ENCODE peak calls at places on chromosomes 6 and 20, in eight cellular contexts. One of them, this sample, is unnamed.

GRCh38 chr6:35461270-35461669 is 6.9 kb upstream of the RPL10A start:
- DNase-seq in H9: no peak
- DNase-seq in activated T-cell treated with anti-CD3 and anti-CD28 coated beads for 4 hours: no peak
- DNase-seq in amniotic stem cell: no peak
- DNase-seq in SK-MEL-5: no peak
- DNase-seq in hypothalamus: no peak
- DNase-seq in NCI-H1105: no peak
- DNase-seq in A549: no peak
- DNase-seq in this sample: no peak

GRCh38 chr20:61941721-61942405 is 123.8 kb downstream of the TAF4 start:
- DNase-seq in H9: no peak
- DNase-seq in activated T-cell treated with anti-CD3 and anti-CD28 coated beads for 4 hours: no peak
- DNase-seq in amniotic stem cell: no peak
- DNase-seq in SK-MEL-5: no peak
- DNase-seq in hypothalamus: no peak
- DNase-seq in NCI-H1105: no peak
- DNase-seq in A549: no peak
- DNase-seq in this sample: peak; percentile 30

GRCh38 chr20:61746147-61746646 is 319.5 kb downstream of the TAF4 start:
- DNase-seq in H9: no peak
- DNase-seq in activated T-cell treated with anti-CD3 and anti-CD28 coated beads for 4 hours: no peak
- DNase-seq in amniotic stem cell: no peak
- DNase-seq in SK-MEL-5: no peak
- DNase-seq in hypothalamus: no peak
- DNase-seq in NCI-H1105: no peak
- DNase-seq in A549: no peak
- DNase-seq in this sample: peak; percentile 24

GRCh38 chr6:36855750-36856149 is 16.5 kb upstream of the CPNE5 start:
- DNase-seq in H9: peak; percentile 12
- DNase-seq in activated T-cell treated with anti-CD3 and anti-CD28 coated beads for 4 hours: no peak
- DNase-seq in amniotic stem cell: no peak
- DNase-seq in SK-MEL-5: no peak
- DNase-seq in hypothalamus: no peak
- DNase-seq in NCI-H1105: no peak
- DNase-seq in A549: no peak
- DNase-seq in this sample: no peak

GRCh38 chr6:37711331-37711924 is 13.7 kb upstream of the MDGA1 start:
- DNase-seq in H9: no peak
- DNase-seq in activated T-cell treated with anti-CD3 and anti-CD28 coated beads for 4 hours: no peak
- DNase-seq in amniotic stem cell: no peak
- DNase-seq in SK-MEL-5: no peak
- DNase-seq in hypothalamus: no peak
- DNase-seq in NCI-H1105: no peak
- DNase-seq in A549: no peak
- DNase-seq in this sample: no peak

GRCh38 chr20:2799688-2800589 is 488 bp downstream of the CPXM1 start:
- DNase-seq in H9: peak; percentile 49
- DNase-seq in activated T-cell treated with anti-CD3 and anti-CD28 coated beads for 4 hours: no peak
- DNase-seq in amniotic stem cell: no peak
- DNase-seq in SK-MEL-5: no peak
- DNase-seq in hypothalamus: no peak
- DNase-seq in NCI-H1105: no peak
- DNase-seq in A549: no peak
- DNase-seq in this sample: no peak

GRCh38 chr6:126217497-126217896 is 122.4 kb upstream of the CENPW start:
- DNase-seq in H9: no peak
- DNase-seq in activated T-cell treated with anti-CD3 and anti-CD28 coated beads for 4 hours: no peak
- DNase-seq in amniotic stem cell: no peak
- DNase-seq in SK-MEL-5: no peak
- DNase-seq in hypothalamus: no peak
- DNase-seq in NCI-H1105: no peak
- DNase-seq in A549: no peak
- DNase-seq in this sample: no peak

GRCh38 chr20:5135363-5136012 is 8.7 kb downstream of the CDS2 start:
- DNase-seq in H9: no peak
- DNase-seq in activated T-cell treated with anti-CD3 and anti-CD28 coated beads for 4 hours: no peak
- DNase-seq in amniotic stem cell: no peak
- DNase-seq in SK-MEL-5: peak; percentile 41
- DNase-seq in hypothalamus: no peak
- DNase-seq in NCI-H1105: no peak
- DNase-seq in A549: no peak
- DNase-seq in this sample: no peak

GRCh38 chr20:13784893-13785715 is at the start of the genes ESF1 and NDUFAF5:
- DNase-seq in H9: peak; percentile 96
- DNase-seq in activated T-cell treated with anti-CD3 and anti-CD28 coated beads for 4 hours: peak; percentile 89
- DNase-seq in amniotic stem cell: peak; percentile 95
- DNase-seq in SK-MEL-5: peak; percentile 99
- DNase-seq in hypothalamus: peak; percentile 86
- DNase-seq in NCI-H1105: peak; percentile 96
- DNase-seq in A549: peak; percentile 99
- DNase-seq in this sample: peak; percentile 97

GRCh38 chr20:4117341-4117740 is 102.0 kb upstream of the RNF24 start:
- DNase-seq in H9: no peak
- DNase-seq in activated T-cell treated with anti-CD3 and anti-CD28 coated beads for 4 hours: no peak
- DNase-seq in amniotic stem cell: no peak
- DNase-seq in SK-MEL-5: no peak
- DNase-seq in hypothalamus: no peak
- DNase-seq in NCI-H1105: no peak
- DNase-seq in A549: no peak
- DNase-seq in this sample: no peak

GRCh38 chr6:55898342-55898741 is 23.0 kb upstream of the BMP5 start:
- DNase-seq in H9: no peak
- DNase-seq in activated T-cell treated with anti-CD3 and anti-CD28 coated beads for 4 hours: no peak
- DNase-seq in amniotic stem cell: no peak
- DNase-seq in SK-MEL-5: no peak
- DNase-seq in hypothalamus: no peak
- DNase-seq in NCI-H1105: no peak
- DNase-seq in A549: peak; percentile 12
- DNase-seq in this sample: no peak

GRCh38 chr6:80226156-80226555 is 119.7 kb downstream of the BCKDHB start:
- DNase-seq in H9: no peak
- DNase-seq in activated T-cell treated with anti-CD3 and anti-CD28 coated beads for 4 hours: no peak
- DNase-seq in amniotic stem cell: no peak
- DNase-seq in SK-MEL-5: no peak
- DNase-seq in hypothalamus: no peak
- DNase-seq in NCI-H1105: no peak
- DNase-seq in A549: no peak
- DNase-seq in this sample: no peak

GRCh38 chr6:99296261-99296660 is 53.2 kb downstream of the FAXC start:
- DNase-seq in H9: no peak
- DNase-seq in activated T-cell treated with anti-CD3 and anti-CD28 coated beads for 4 hours: no peak
- DNase-seq in amniotic stem cell: no peak
- DNase-seq in SK-MEL-5: no peak
- DNase-seq in hypothalamus: no peak
- DNase-seq in NCI-H1105: no peak
- DNase-seq in A549: no peak
- DNase-seq in this sample: no peak

GRCh38 chr6:11833626-11834592 is 55.3 kb upstream of the ADTRP start:
- DNase-seq in H9: peak; percentile 55
- DNase-seq in activated T-cell treated with anti-CD3 and anti-CD28 coated beads for 4 hours: no peak
- DNase-seq in amniotic stem cell: no peak
- DNase-seq in SK-MEL-5: no peak
- DNase-seq in hypothalamus: no peak
- DNase-seq in NCI-H1105: peak; percentile 32
- DNase-seq in A549: no peak
- DNase-seq in this sample: peak; percentile 56

GRCh38 chr20:51347871-51348270 is 194.6 kb downstream of the NFATC2 start:
- DNase-seq in H9: no peak
- DNase-seq in activated T-cell treated with anti-CD3 and anti-CD28 coated beads for 4 hours: no peak
- DNase-seq in amniotic stem cell: no peak
- DNase-seq in SK-MEL-5: peak; percentile 43
- DNase-seq in hypothalamus: no peak
- DNase-seq in NCI-H1105: no peak
- DNase-seq in A549: no peak
- DNase-seq in this sample: no peak

GRCh38 chr6:169292340-169293124 is 38.9 kb upstream of the THBS2 start:
- DNase-seq in H9: no peak
- DNase-seq in activated T-cell treated with anti-CD3 and anti-CD28 coated beads for 4 hours: no peak
- DNase-seq in amniotic stem cell: peak; percentile 81
- DNase-seq in SK-MEL-5: peak; percentile 95
- DNase-seq in hypothalamus: no peak
- DNase-seq in NCI-H1105: no peak
- DNase-seq in A549: peak; percentile 91
- DNase-seq in this sample: no peak

GRCh38 chr6:170516783-170517616 is 36.1 kb downstream of the PSMB1 start:
- DNase-seq in H9: peak; percentile 69
- DNase-seq in activated T-cell treated with anti-CD3 and anti-CD28 coated beads for 4 hours: peak; percentile 9
- DNase-seq in amniotic stem cell: peak; percentile 50
- DNase-seq in SK-MEL-5: peak; percentile 72
- DNase-seq in hypothalamus: no peak
- DNase-seq in NCI-H1105: peak; percentile 89
- DNase-seq in A549: peak; percentile 61
- DNase-seq in this sample: peak; percentile 59

GRCh38 chr6:130524552-130524951 is 158.7 kb downstream of the TMEM200A start:
- DNase-seq in H9: no peak
- DNase-seq in activated T-cell treated with anti-CD3 and anti-CD28 coated beads for 4 hours: no peak
- DNase-seq in amniotic stem cell: no peak
- DNase-seq in SK-MEL-5: no peak
- DNase-seq in hypothalamus: no peak
- DNase-seq in NCI-H1105: no peak
- DNase-seq in A549: no peak
- DNase-seq in this sample: no peak

GRCh38 chr20:48807586-48808381 is 20.0 kb downstream of the PREX1 start:
- DNase-seq in H9: no peak
- DNase-seq in activated T-cell treated with anti-CD3 and anti-CD28 coated beads for 4 hours: no peak
- DNase-seq in amniotic stem cell: no peak
- DNase-seq in SK-MEL-5: peak; percentile 28
- DNase-seq in hypothalamus: no peak
- DNase-seq in NCI-H1105: no peak
- DNase-seq in A549: no peak
- DNase-seq in this sample: no peak

GRCh38 chr6:149985506-149985937 is 21.8 kb downstream of the ULBP1 start:
- DNase-seq in H9: no peak
- DNase-seq in activated T-cell treated with anti-CD3 and anti-CD28 coated beads for 4 hours: no peak
- DNase-seq in amniotic stem cell: no peak
- DNase-seq in SK-MEL-5: no peak
- DNase-seq in hypothalamus: no peak
- DNase-seq in NCI-H1105: no peak
- DNase-seq in A549: no peak
- DNase-seq in this sample: no peak

GRCh38 chr20:33025318-33025876 is 6.1 kb upstream of the BPIFB6 start:
- DNase-seq in H9: no peak
- DNase-seq in activated T-cell treated with anti-CD3 and anti-CD28 coated beads for 4 hours: no peak
- DNase-seq in amniotic stem cell: no peak
- DNase-seq in SK-MEL-5: no peak
- DNase-seq in hypothalamus: no peak
- DNase-seq in NCI-H1105: no peak
- DNase-seq in A549: no peak
- DNase-seq in this sample: no peak

GRCh38 chr20:33551778-33552177 is 61.9 kb downstream of the CBFA2T2 start:
- DNase-seq in H9: no peak
- DNase-seq in activated T-cell treated with anti-CD3 and anti-CD28 coated beads for 4 hours: no peak
- DNase-seq in amniotic stem cell: no peak
- DNase-seq in SK-MEL-5: no peak
- DNase-seq in hypothalamus: no peak
- DNase-seq in NCI-H1105: no peak
- DNase-seq in A549: no peak
- DNase-seq in this sample: no peak

GRCh38 chr6:21340563-21340962 is 253.0 kb upstream of the SOX4 start:
- DNase-seq in H9: no peak
- DNase-seq in activated T-cell treated with anti-CD3 and anti-CD28 coated beads for 4 hours: no peak
- DNase-seq in amniotic stem cell: no peak
- DNase-seq in SK-MEL-5: no peak
- DNase-seq in hypothalamus: no peak
- DNase-seq in NCI-H1105: no peak
- DNase-seq in A549: no peak
- DNase-seq in this sample: no peak

GRCh38 chr20:58352454-58352853 is 36.6 kb upstream of the VAPB start:
- DNase-seq in H9: no peak
- DNase-seq in activated T-cell treated with anti-CD3 and anti-CD28 coated beads for 4 hours: no peak
- DNase-seq in amniotic stem cell: no peak
- DNase-seq in SK-MEL-5: no peak
- DNase-seq in hypothalamus: no peak
- DNase-seq in NCI-H1105: no peak
- DNase-seq in A549: no peak
- DNase-seq in this sample: no peak

GRCh38 chr6:56845027-56845426 is 109.9 kb upstream of the BEND6 start:
- DNase-seq in H9: no peak
- DNase-seq in activated T-cell treated with anti-CD3 and anti-CD28 coated beads for 4 hours: no peak
- DNase-seq in amniotic stem cell: no peak
- DNase-seq in SK-MEL-5: no peak
- DNase-seq in hypothalamus: no peak
- DNase-seq in NCI-H1105: no peak
- DNase-seq in A549: no peak
- DNase-seq in this sample: no peak

GRCh38 chr20:23009636-23010035 is 25.5 kb upstream of the SSTR4 start:
- DNase-seq in H9: no peak
- DNase-seq in activated T-cell treated with anti-CD3 and anti-CD28 coated beads for 4 hours: no peak
- DNase-seq in amniotic stem cell: no peak
- DNase-seq in SK-MEL-5: no peak
- DNase-seq in hypothalamus: no peak
- DNase-seq in NCI-H1105: no peak
- DNase-seq in A549: peak; percentile 67
- DNase-seq in this sample: no peak